ENCODE peak calls at places on chromosome 22, in four cellular contexts. Y, A, P and I are unnamed samples.

GRCh38 chr22:35742342-35743100 is 24.8 kb downstream of the APOL5 start:
- DNase-seq in Y (no peak), P (peak; percentile 80), A (no peak), I (no peak)

GRCh38 chr22:40396882-40397281 is 26.5 kb downstream of the SGSM3 start:
- DNase-seq in Y (peak; percentile 6), A (no peak), P (peak; percentile 57), I (no peak)

GRCh38 chr22:17767236-17768065 is 6.8 kb downstream of the BID start:
- DNase-seq in A (no peak), Y (no peak), P (no peak), I (no peak)

GRCh38 chr22:20205964-20206708 is 55.3 kb upstream of the CCDC188 start:
- DNase-seq in P (peak; percentile 73), A (peak; percentile 76), Y (no peak), I (peak; percentile 79)

GRCh38 chr22:38317995-38318715 is 922 bp upstream of the CSNK1E start:
- DNase-seq in Y (peak; percentile 47), P (peak; percentile 95), A (peak; percentile 58), I (peak; percentile 86)

GRCh38 chr22:45272498-45272897 is 12.3 kb upstream of the UPK3A start:
- DNase-seq in P (no peak), A (no peak), Y (no peak), I (no peak)

GRCh38 chr22:35480143-35480542 is 60.5 kb upstream of the RASD2 start:
- DNase-seq in P (peak; percentile 44), A (no peak), Y (no peak), I (peak; percentile 38)

GRCh38 chr22:17121235-17122195 is at the start of gene TMEM121B:
- DNase-seq in Y (peak; percentile 92), P (peak; percentile 68), A (peak; percentile 74), I (peak; percentile 83)

GRCh38 chr22:39943366-39943765 is 16.8 kb upstream of the TMA7B start:
- DNase-seq in Y (no peak), P (no peak), A (no peak), I (no peak)

GRCh38 chr22:39234867-39235687 is 9.7 kb downstream of the PDGFB start:
- DNase-seq in P (no peak), A (no peak), Y (no peak), I (peak; percentile 76)

GRCh38 chr22:38142606-38143005 is 32.1 kb upstream of the BAIAP2L2 start:
- DNase-seq in P (no peak), Y (no peak), A (no peak), I (no peak)

GRCh38 chr22:40128989-40129388 is 48.7 kb upstream of the TNRC6B start:
- DNase-seq in A (no peak), P (no peak), Y (no peak), I (no peak)

GRCh38 chr22:33272866-33273265 is 214.7 kb upstream of the SYN3 start:
- DNase-seq in Y (no peak), P (no peak), A (no peak), I (no peak)

GRCh38 chr22:30830907-30831306 is 136.2 kb downstream of the OSBP2 start:
- DNase-seq in P (peak; percentile 92), Y (no peak), A (no peak), I (peak; percentile 54)

GRCh38 chr22:38108561-38109319 is 1.7 kb downstream of the BAIAP2L2 start:
- DNase-seq in A (no peak), P (no peak), Y (no peak), I (no peak)

GRCh38 chr22:46588279-46589140 is 31.7 kb upstream of the GRAMD4 start:
- DNase-seq in A (peak; percentile 22), Y (no peak), P (no peak), I (peak; percentile 63)

GRCh38 chr22:31230871-31231621 is 18.9 kb downstream of the LIMK2 start:
- DNase-seq in A (peak; percentile 38), Y (no peak), P (peak; percentile 64), I (no peak)

GRCh38 chr22:25160120-25160996 is 39.3 kb upstream of the CRYBB3 start:
- DNase-seq in A (no peak), P (no peak), Y (no peak), I (no peak)

GRCh38 chr22:31346733-31347250 is 646 bp upstream of the PATZ1 start:
- DNase-seq in Y (no peak), P (peak; percentile 51), A (peak; percentile 74), I (peak; percentile 73)

GRCh38 chr22:50299724-50300619 is 7.5 kb downstream of the PLXNB2 start:
- DNase-seq in A (peak; percentile 92), P (peak; percentile 53), Y (no peak), I (no peak)

GRCh38 chr22:49491221-49491635 is 336.4 kb downstream of the BRD1 start:
- DNase-seq in Y (no peak), P (no peak), A (no peak), I (no peak)

GRCh38 chr22:42655693-42656092 is 6.5 kb upstream of the CYB5R3 start:
- DNase-seq in A (no peak), P (no peak), Y (no peak), I (no peak)

GRCh38 chr22:16958475-16958874 is 49.5 kb downstream of the GAB4 start:
- DNase-seq in A (no peak), P (peak; percentile 8), Y (no peak), I (no peak)

GRCh38 chr22:19645391-19645790 is 68.9 kb upstream of the SEPTIN5 start:
- DNase-seq in A (no peak), Y (no peak), P (no peak), I (peak; percentile 7)

GRCh38 chr22:47596176-47596690 is 833.8 kb downstream of the TBC1D22A start:
- DNase-seq in Y (no peak), P (no peak), A (no peak), I (no peak)

GRCh38 chr22:35552186-35552842 is 11.7 kb downstream of the RASD2 start:
- DNase-seq in P (peak; percentile 75), Y (no peak), A (no peak), I (no peak)

GRCh38 chr22:43239956-43240355 is 53.0 kb upstream of the TTLL12 start:
- DNase-seq in A (no peak), Y (no peak), P (no peak), I (no peak)

GRCh38 chr22:19927696-19928095 is 13.9 kb upstream of the COMT start:
- DNase-seq in P (no peak), A (no peak), Y (no peak), I (no peak)

GRCh38 chr22:42187646-42188045 is 57.0 kb upstream of the CYP2D6 start:
- DNase-seq in P (no peak), A (no peak), Y (no peak), I (no peak)

GRCh38 chr22:18023509-18024275 is 669 bp downstream of the MICAL3 start:
- DNase-seq in Y (peak; percentile 32), P (peak; percentile 96), A (peak; percentile 83), I (peak; percentile 87)

GRCh38 chr22:35634981-35635540 is 13.2 kb upstream of the APOL6 start:
- DNase-seq in Y (no peak), P (no peak), A (no peak), I (no peak)

GRCh38 chr22:19635644-19636043 is 78.7 kb upstream of the SEPTIN5 start:
- DNase-seq in Y (no peak), A (no peak), P (no peak), I (no peak)

GRCh38 chr22:46748948-46749681 is 11.1 kb upstream of the CERK start:
- DNase-seq in A (peak; percentile 52), P (peak; percentile 46), Y (no peak), I (peak; percentile 68)

GRCh38 chr22:17629646-17630045 is 1.1 kb upstream of the ATP6V1E1 start:
- DNase-seq in A (no peak), Y (no peak), P (no peak), I (no peak)